ENCODE peak calls at places on chromosomes 3 and 15, in eight cellular contexts. One of them, this sample, is unnamed.

GRCh38 chr3:119318871-119319270 is 24.7 kb downstream of the ARHGAP31 start:
- DNase-seq in mesendoderm: no peak
- DNase-seq in AG09309: no peak
- DNase-seq in OCI-LY7: no peak
- DNase-seq in choroid plexus epithelial cell: peak
- DNase-seq in PC-9: no peak
- DNase-seq in pancreas: no peak
- DNase-seq in heart right ventricle: no peak
- DNase-seq in this sample: no peak

GRCh38 chr15:82643992-82644391 is 3.2 kb downstream of the CPEB1 start:
- DNase-seq in mesendoderm: no peak
- DNase-seq in AG09309: no peak
- DNase-seq in OCI-LY7: no peak
- DNase-seq in choroid plexus epithelial cell: peak
- DNase-seq in PC-9: no peak
- DNase-seq in pancreas: no peak
- DNase-seq in heart right ventricle: no peak
- DNase-seq in this sample: no peak

GRCh38 chr3:150083653-150084037 is 113.0 kb upstream of the PFN2 start:
- DNase-seq in mesendoderm: no peak
- DNase-seq in AG09309: no peak
- DNase-seq in OCI-LY7: no peak
- DNase-seq in choroid plexus epithelial cell: no peak
- DNase-seq in PC-9: no peak
- DNase-seq in pancreas: no peak
- DNase-seq in heart right ventricle: no peak
- DNase-seq in this sample: no peak

GRCh38 chr3:89246326-89246725 is 138.9 kb downstream of the EPHA3 start:
- DNase-seq in mesendoderm: peak
- DNase-seq in AG09309: no peak
- DNase-seq in OCI-LY7: no peak
- DNase-seq in choroid plexus epithelial cell: no peak
- DNase-seq in PC-9: no peak
- DNase-seq in pancreas: no peak
- DNase-seq in heart right ventricle: no peak
- DNase-seq in this sample: no peak

GRCh38 chr15:89030311-89030710 is 57.9 kb upstream of the ABHD2 start:
- DNase-seq in mesendoderm: no peak
- DNase-seq in AG09309: no peak
- DNase-seq in OCI-LY7: no peak
- DNase-seq in choroid plexus epithelial cell: no peak
- DNase-seq in PC-9: no peak
- DNase-seq in pancreas: no peak
- DNase-seq in heart right ventricle: no peak
- DNase-seq in this sample: no peak

GRCh38 chr15:77036537-77037474 is 34.1 kb downstream of the TSPAN3 start:
- DNase-seq in mesendoderm: no peak
- DNase-seq in AG09309: no peak
- DNase-seq in OCI-LY7: no peak
- DNase-seq in choroid plexus epithelial cell: no peak
- DNase-seq in PC-9: no peak
- DNase-seq in pancreas: no peak
- DNase-seq in heart right ventricle: no peak
- DNase-seq in this sample: no peak

GRCh38 chr3:112199622-112200316 is 66.7 kb upstream of the GCSAM start:
- DNase-seq in mesendoderm: no peak
- DNase-seq in AG09309: no peak
- DNase-seq in OCI-LY7: no peak
- DNase-seq in choroid plexus epithelial cell: peak
- DNase-seq in PC-9: peak
- DNase-seq in pancreas: no peak
- DNase-seq in heart right ventricle: no peak
- DNase-seq in this sample: no peak

GRCh38 chr15:93173369-93173768 is 84.4 kb upstream of the RGMA start:
- DNase-seq in mesendoderm: peak
- DNase-seq in AG09309: peak
- DNase-seq in OCI-LY7: no peak
- DNase-seq in choroid plexus epithelial cell: peak
- DNase-seq in PC-9: peak
- DNase-seq in pancreas: no peak
- DNase-seq in heart right ventricle: no peak
- DNase-seq in this sample: no peak

GRCh38 chr15:73872370-73872769 is 994 bp upstream of the TBC1D21 start:
- DNase-seq in mesendoderm: no peak
- DNase-seq in AG09309: peak
- DNase-seq in OCI-LY7: no peak
- DNase-seq in choroid plexus epithelial cell: peak
- DNase-seq in PC-9: no peak
- DNase-seq in pancreas: no peak
- DNase-seq in heart right ventricle: no peak
- DNase-seq in this sample: no peak

GRCh38 chr3:18513091-18513490 is 88.0 kb upstream of the SATB1 start:
- DNase-seq in mesendoderm: no peak
- DNase-seq in AG09309: no peak
- DNase-seq in OCI-LY7: no peak
- DNase-seq in choroid plexus epithelial cell: no peak
- DNase-seq in PC-9: no peak
- DNase-seq in pancreas: peak
- DNase-seq in heart right ventricle: no peak
- DNase-seq in this sample: no peak

GRCh38 chr3:126816956-126817777 is 113.1 kb downstream of the CHCHD6 start:
- DNase-seq in mesendoderm: no peak
- DNase-seq in AG09309: no peak
- DNase-seq in OCI-LY7: no peak
- DNase-seq in choroid plexus epithelial cell: peak
- DNase-seq in PC-9: no peak
- DNase-seq in pancreas: no peak
- DNase-seq in heart right ventricle: no peak
- DNase-seq in this sample: no peak

GRCh38 chr3:73786346-73786807 is 161.6 kb upstream of the PDZRN3 start:
- DNase-seq in mesendoderm: no peak
- DNase-seq in AG09309: peak
- DNase-seq in OCI-LY7: no peak
- DNase-seq in choroid plexus epithelial cell: peak
- DNase-seq in PC-9: no peak
- DNase-seq in pancreas: no peak
- DNase-seq in heart right ventricle: no peak
- DNase-seq in this sample: peak

GRCh38 chr3:38354588-38355344 is 8.2 kb downstream of the XYLB start:
- DNase-seq in mesendoderm: no peak
- DNase-seq in AG09309: no peak
- DNase-seq in OCI-LY7: no peak
- DNase-seq in choroid plexus epithelial cell: peak
- DNase-seq in PC-9: no peak
- DNase-seq in pancreas: no peak
- DNase-seq in heart right ventricle: no peak
- DNase-seq in this sample: no peak

GRCh38 chr3:151548206-151548605 is 87.3 kb upstream of the IGSF10 start:
- DNase-seq in mesendoderm: no peak
- DNase-seq in AG09309: no peak
- DNase-seq in OCI-LY7: no peak
- DNase-seq in choroid plexus epithelial cell: no peak
- DNase-seq in PC-9: no peak
- DNase-seq in pancreas: no peak
- DNase-seq in heart right ventricle: no peak
- DNase-seq in this sample: no peak

GRCh38 chr3:23094890-23095462 is 108.2 kb upstream of the UBE2E2 start:
- DNase-seq in mesendoderm: peak
- DNase-seq in AG09309: no peak
- DNase-seq in OCI-LY7: no peak
- DNase-seq in choroid plexus epithelial cell: peak
- DNase-seq in PC-9: peak
- DNase-seq in pancreas: no peak
- DNase-seq in heart right ventricle: no peak
- DNase-seq in this sample: no peak

GRCh38 chr3:182388506-182388905 is 404.8 kb upstream of the ATP11B start:
- DNase-seq in mesendoderm: no peak
- DNase-seq in AG09309: no peak
- DNase-seq in OCI-LY7: no peak
- DNase-seq in choroid plexus epithelial cell: no peak
- DNase-seq in PC-9: no peak
- DNase-seq in pancreas: no peak
- DNase-seq in heart right ventricle: no peak
- DNase-seq in this sample: no peak

GRCh38 chr15:78182336-78182700 is 33.2 kb downstream of the IDH3A start:
- DNase-seq in mesendoderm: no peak
- DNase-seq in AG09309: no peak
- DNase-seq in OCI-LY7: no peak
- DNase-seq in choroid plexus epithelial cell: no peak
- DNase-seq in PC-9: no peak
- DNase-seq in pancreas: no peak
- DNase-seq in heart right ventricle: no peak
- DNase-seq in this sample: peak

GRCh38 chr15:100595964-100596363 is 6.0 kb downstream of the LINS1 start:
- DNase-seq in mesendoderm: no peak
- DNase-seq in AG09309: no peak
- DNase-seq in OCI-LY7: no peak
- DNase-seq in choroid plexus epithelial cell: no peak
- DNase-seq in PC-9: no peak
- DNase-seq in pancreas: no peak
- DNase-seq in heart right ventricle: no peak
- DNase-seq in this sample: no peak

GRCh38 chr15:100596792-100597191 is 5.2 kb downstream of the LINS1 start:
- DNase-seq in mesendoderm: no peak
- DNase-seq in AG09309: no peak
- DNase-seq in OCI-LY7: no peak
- DNase-seq in choroid plexus epithelial cell: no peak
- DNase-seq in PC-9: no peak
- DNase-seq in pancreas: no peak
- DNase-seq in heart right ventricle: no peak
- DNase-seq in this sample: no peak

GRCh38 chr15:100591835-100592234 is 10.1 kb downstream of the LINS1 start:
- DNase-seq in mesendoderm: no peak
- DNase-seq in AG09309: no peak
- DNase-seq in OCI-LY7: no peak
- DNase-seq in choroid plexus epithelial cell: no peak
- DNase-seq in PC-9: no peak
- DNase-seq in pancreas: no peak
- DNase-seq in heart right ventricle: no peak
- DNase-seq in this sample: no peak

GRCh38 chr15:100593431-100593830 is 8.6 kb downstream of the LINS1 start:
- DNase-seq in mesendoderm: no peak
- DNase-seq in AG09309: no peak
- DNase-seq in OCI-LY7: no peak
- DNase-seq in choroid plexus epithelial cell: no peak
- DNase-seq in PC-9: no peak
- DNase-seq in pancreas: no peak
- DNase-seq in heart right ventricle: no peak
- DNase-seq in this sample: no peak

GRCh38 chr15:100592898-100593297 is 9.1 kb downstream of the LINS1 start:
- DNase-seq in mesendoderm: no peak
- DNase-seq in AG09309: peak
- DNase-seq in OCI-LY7: no peak
- DNase-seq in choroid plexus epithelial cell: peak
- DNase-seq in PC-9: no peak
- DNase-seq in pancreas: no peak
- DNase-seq in heart right ventricle: no peak
- DNase-seq in this sample: no peak
- H3K4me3 ChIP-seq in mesendoderm: no peak
- H3K4me3 ChIP-seq in AG09309: no peak
- H3K4me3 ChIP-seq in OCI-LY7: no peak
- H3K4me3 ChIP-seq in choroid plexus epithelial cell: no peak
- H3K4me3 ChIP-seq in PC-9: no peak
- H3K4me3 ChIP-seq in pancreas: no peak
- H3K4me3 ChIP-seq in heart right ventricle: no peak
- H3K4me3 ChIP-seq in this sample: no peak

DNA sequence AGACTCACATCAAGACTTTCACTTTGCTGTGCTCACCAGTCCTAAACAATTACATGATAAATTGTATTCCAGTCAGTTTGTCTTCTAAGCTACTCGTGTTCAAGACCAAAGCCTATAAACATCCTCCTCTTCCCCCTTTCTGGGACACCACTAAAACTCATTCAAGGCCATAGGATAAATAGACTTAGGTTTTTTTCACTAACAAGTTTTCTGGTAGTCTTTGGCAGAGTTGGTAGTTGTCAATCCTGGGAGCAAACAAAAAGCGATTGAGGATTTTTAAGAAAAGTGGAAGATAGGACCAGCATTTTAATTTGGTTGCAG is 114.9 kb downstream of the TGFBR2 start:
- DNase-seq in mesendoderm: no peak
- DNase-seq in AG09309: no peak
- DNase-seq in OCI-LY7: no peak
- DNase-seq in choroid plexus epithelial cell: no peak
- DNase-seq in PC-9: peak
- DNase-seq in pancreas: no peak
- DNase-seq in heart right ventricle: no peak
- DNase-seq in this sample: no peak
- H3K4me3 ChIP-seq in mesendoderm: no peak
- H3K4me3 ChIP-seq in AG09309: no peak
- H3K4me3 ChIP-seq in OCI-LY7: no peak
- H3K4me3 ChIP-seq in choroid plexus epithelial cell: no peak
- H3K4me3 ChIP-seq in PC-9: no peak
- H3K4me3 ChIP-seq in pancreas: no peak
- H3K4me3 ChIP-seq in heart right ventricle: no peak
- H3K4me3 ChIP-seq in this sample: no peak

GRCh38 chr15:23629234-23629805 is 18.3 kb downstream of the MAGEL2 start:
- DNase-seq in mesendoderm: peak
- DNase-seq in AG09309: no peak
- DNase-seq in OCI-LY7: peak
- DNase-seq in choroid plexus epithelial cell: peak
- DNase-seq in PC-9: no peak
- DNase-seq in pancreas: no peak
- DNase-seq in heart right ventricle: no peak
- DNase-seq in this sample: no peak
- H3K4me3 ChIP-seq in mesendoderm: no peak
- H3K4me3 ChIP-seq in AG09309: no peak
- H3K4me3 ChIP-seq in OCI-LY7: no peak
- H3K4me3 ChIP-seq in choroid plexus epithelial cell: no peak
- H3K4me3 ChIP-seq in PC-9: no peak
- H3K4me3 ChIP-seq in pancreas: no peak
- H3K4me3 ChIP-seq in heart right ventricle: no peak
- H3K4me3 ChIP-seq in this sample: no peak

DNA sequence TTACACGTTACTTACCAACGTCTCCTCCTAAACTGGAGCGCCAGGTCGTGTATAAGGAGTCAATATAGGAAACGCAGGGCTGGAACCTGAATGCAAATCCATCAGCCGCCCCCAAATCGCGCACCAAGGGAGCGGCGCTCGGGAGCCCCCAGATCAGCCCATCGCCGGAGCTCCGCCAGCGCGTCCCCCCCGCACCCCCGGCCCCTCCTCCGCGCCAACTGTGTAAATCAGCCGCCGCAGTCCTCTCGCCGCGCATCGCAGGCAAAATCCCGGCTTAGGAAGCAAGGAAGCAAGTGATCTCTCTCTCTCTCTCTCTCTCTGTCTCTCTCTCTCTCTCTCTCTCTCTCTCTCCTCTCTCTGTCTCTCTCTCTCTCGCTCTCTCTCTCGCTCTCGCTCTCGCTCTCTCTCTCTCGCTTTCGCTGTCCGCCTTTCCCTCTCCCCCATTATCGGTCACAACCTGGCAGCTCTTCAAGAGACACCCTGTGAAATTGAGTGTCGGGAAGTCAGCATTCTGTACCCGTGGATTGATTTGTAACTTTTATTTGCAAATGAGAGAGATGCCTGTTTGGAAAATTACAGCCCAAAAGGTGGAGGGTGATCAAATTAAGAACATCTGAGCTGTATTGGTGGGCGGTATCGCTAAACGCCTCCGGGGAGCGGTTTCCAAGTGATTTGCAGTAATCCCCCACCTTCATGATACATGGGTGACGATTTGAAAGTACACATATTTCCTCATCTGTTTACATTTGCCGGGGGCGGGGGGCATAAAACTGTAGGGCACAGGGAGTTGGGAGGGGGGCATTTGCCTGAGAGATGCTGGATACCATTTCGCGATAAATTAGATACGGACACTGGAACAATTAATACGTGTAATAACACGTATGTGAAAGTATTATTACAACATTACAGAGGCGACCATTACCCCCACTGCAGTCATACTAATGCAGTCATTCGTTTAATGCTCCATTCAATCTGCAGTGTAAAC is 685 bp upstream of the SLITRK3 start:
- DNase-seq in mesendoderm: peak
- DNase-seq in AG09309: no peak
- DNase-seq in OCI-LY7: no peak
- DNase-seq in choroid plexus epithelial cell: peak
- DNase-seq in PC-9: no peak
- DNase-seq in pancreas: no peak
- DNase-seq in heart right ventricle: no peak
- DNase-seq in this sample: no peak
- H3K4me3 ChIP-seq in mesendoderm: peak
- H3K4me3 ChIP-seq in AG09309: peak
- H3K4me3 ChIP-seq in OCI-LY7: no peak
- H3K4me3 ChIP-seq in choroid plexus epithelial cell: peak
- H3K4me3 ChIP-seq in PC-9: no peak
- H3K4me3 ChIP-seq in pancreas: peak
- H3K4me3 ChIP-seq in heart right ventricle: peak
- H3K4me3 ChIP-seq in this sample: peak

This sample was measured in adrenal gland.